ENCODE peak calls at places on chromosomes 2 and 18, in four cellular contexts. One of them, this sample, is unnamed.

GRCh38 chr2:88600038-88600465 is 27.2 kb downstream of the EIF2AK3 start:
- DNase-seq in upper lobe of right lung: no peak
- DNase-seq in natural killer cell: no peak
- DNase-seq in bronchial epithelial cell: peak; percentile 100
- DNase-seq in this sample: no peak

GRCh38 chr2:152421521-152422367 is 86.8 kb downstream of the FMNL2 start:
- DNase-seq in natural killer cell: no peak
- DNase-seq in bronchial epithelial cell: peak; percentile 99
- DNase-seq in upper lobe of right lung: no peak
- DNase-seq in this sample: no peak

GRCh38 chr2:84527137-84528129 is 11.1 kb downstream of the DNAH6 start:
- DNase-seq in natural killer cell: no peak
- DNase-seq in upper lobe of right lung: no peak
- DNase-seq in bronchial epithelial cell: no peak
- DNase-seq in this sample: no peak

GRCh38 chr2:172394008-172394407 is 33.4 kb upstream of the ITGA6 start:
- DNase-seq in bronchial epithelial cell: no peak
- DNase-seq in natural killer cell: no peak
- DNase-seq in upper lobe of right lung: no peak
- DNase-seq in this sample: no peak

GRCh38 chr2:53793261-53793660 is 6.4 kb downstream of the ERLEC1 start:
- DNase-seq in bronchial epithelial cell: no peak
- DNase-seq in upper lobe of right lung: no peak
- DNase-seq in natural killer cell: no peak
- DNase-seq in this sample: no peak

GRCh38 chr2:36339819-36340218 is 15.8 kb upstream of the CRIM1 start:
- DNase-seq in upper lobe of right lung: no peak
- DNase-seq in natural killer cell: no peak
- DNase-seq in bronchial epithelial cell: no peak
- DNase-seq in this sample: no peak

GRCh38 chr2:190250421-190250820 is 69.2 kb downstream of the HIBCH start:
- DNase-seq in bronchial epithelial cell: no peak
- DNase-seq in upper lobe of right lung: no peak
- DNase-seq in natural killer cell: no peak
- DNase-seq in this sample: no peak

GRCh38 chr2:22826658-22827165 is 558.3 kb upstream of the KLHL29 start:
- DNase-seq in natural killer cell: no peak
- DNase-seq in bronchial epithelial cell: no peak
- DNase-seq in upper lobe of right lung: no peak
- DNase-seq in this sample: no peak

GRCh38 chr2:43305537-43305936 is 79.1 kb upstream of the ZFP36L2 start:
- DNase-seq in upper lobe of right lung: peak; percentile 68
- DNase-seq in bronchial epithelial cell: no peak
- DNase-seq in natural killer cell: no peak
- DNase-seq in this sample: no peak

GRCh38 chr2:216768908-216769401 is 73.6 kb upstream of the IGFBP5 start:
- DNase-seq in upper lobe of right lung: no peak
- DNase-seq in bronchial epithelial cell: no peak
- DNase-seq in natural killer cell: no peak
- DNase-seq in this sample: no peak
- TF ChIP-seq CTCF in upper lobe of right lung: peak; percentile 10
- TF ChIP-seq CTCF in bronchial epithelial cell: no peak
- TF ChIP-seq CTCF in natural killer cell: no peak
- TF ChIP-seq CTCF in this sample: no peak

GRCh38 chr2:55775828-55776227 is 82.2 kb upstream of the PNPT1 start:
- DNase-seq in bronchial epithelial cell: no peak
- DNase-seq in natural killer cell: no peak
- DNase-seq in upper lobe of right lung: no peak
- DNase-seq in this sample: no peak

GRCh38 chr2:55766947-55767346 is 73.3 kb upstream of the PNPT1 start:
- DNase-seq in natural killer cell: no peak
- DNase-seq in upper lobe of right lung: no peak
- DNase-seq in bronchial epithelial cell: no peak
- DNase-seq in this sample: no peak

GRCh38 chr2:55768991-55769390 is 75.3 kb upstream of the PNPT1 start:
- DNase-seq in upper lobe of right lung: no peak
- DNase-seq in natural killer cell: no peak
- DNase-seq in bronchial epithelial cell: peak; percentile 53
- DNase-seq in this sample: no peak

GRCh38 chr2:55772309-55772980 is 78.8 kb upstream of the PNPT1 start:
- DNase-seq in natural killer cell: no peak
- DNase-seq in bronchial epithelial cell: peak; percentile 23
- DNase-seq in upper lobe of right lung: no peak
- DNase-seq in this sample: no peak

DNA sequence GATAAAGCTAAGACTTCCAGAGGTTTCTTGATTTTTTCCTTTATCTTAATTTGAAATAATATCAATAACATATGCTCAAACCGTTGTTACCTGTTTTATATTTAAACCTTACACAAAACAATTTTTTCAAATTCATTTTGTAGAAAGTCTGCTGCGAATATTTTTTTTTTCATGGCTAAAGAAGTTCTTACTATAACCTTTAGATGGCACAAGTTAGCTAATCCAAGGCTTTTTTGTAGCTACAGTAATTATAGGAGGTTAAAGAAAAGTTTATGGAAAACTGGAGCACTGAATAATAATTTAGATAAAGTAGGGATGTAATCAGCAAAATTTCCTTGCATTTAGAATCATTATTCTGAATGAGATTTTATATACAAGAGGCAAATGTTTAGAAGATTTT is 78.0 kb upstream of the PNPT1 start:
- DNase-seq in bronchial epithelial cell: peak; percentile 54
- DNase-seq in natural killer cell: no peak
- DNase-seq in upper lobe of right lung: no peak
- DNase-seq in this sample: no peak
- TF ChIP-seq CTCF in bronchial epithelial cell: no peak
- TF ChIP-seq CTCF in natural killer cell: no peak
- TF ChIP-seq CTCF in upper lobe of right lung: peak; percentile 73
- TF ChIP-seq CTCF in this sample: peak; percentile 78

GRCh38 chr2:69817739-69818494 is 11.5 kb upstream of the GMCL1 start:
- DNase-seq in bronchial epithelial cell: no peak
- DNase-seq in natural killer cell: no peak
- DNase-seq in upper lobe of right lung: no peak
- DNase-seq in this sample: no peak
- TF ChIP-seq CTCF in bronchial epithelial cell: no peak
- TF ChIP-seq CTCF in natural killer cell: no peak
- TF ChIP-seq CTCF in upper lobe of right lung: no peak
- TF ChIP-seq CTCF in this sample: no peak

GRCh38 chr2:140023291-140023690 is 1243.1 kb upstream of the NXPH2 start:
- DNase-seq in natural killer cell: no peak
- DNase-seq in upper lobe of right lung: no peak
- DNase-seq in bronchial epithelial cell: no peak
- DNase-seq in this sample: no peak

DNA sequence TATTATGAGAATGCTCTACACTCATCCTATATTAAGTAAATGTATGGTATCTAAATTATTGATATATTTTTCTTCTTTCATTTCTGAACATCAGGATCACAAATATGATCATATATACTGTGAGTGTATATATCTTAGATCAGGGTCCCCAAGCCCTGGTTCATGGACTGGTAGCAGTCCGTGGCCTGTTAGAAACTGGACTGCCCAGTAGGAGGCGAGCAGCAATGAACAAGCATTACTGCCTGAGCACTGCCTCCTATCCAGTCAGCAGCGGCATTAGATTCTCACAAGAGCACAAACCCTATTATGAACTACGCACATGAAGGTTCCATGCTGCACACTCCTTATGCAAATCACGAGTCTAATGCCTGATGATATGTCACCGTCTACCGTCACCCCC is 1247.1 kb upstream of the NXPH2 start:
- DNase-seq in upper lobe of right lung: no peak
- DNase-seq in bronchial epithelial cell: no peak
- DNase-seq in natural killer cell: no peak
- DNase-seq in this sample: no peak
- TF ChIP-seq CTCF in upper lobe of right lung: no peak
- TF ChIP-seq CTCF in bronchial epithelial cell: no peak
- TF ChIP-seq CTCF in natural killer cell: no peak
- TF ChIP-seq CTCF in this sample: no peak

DNA sequence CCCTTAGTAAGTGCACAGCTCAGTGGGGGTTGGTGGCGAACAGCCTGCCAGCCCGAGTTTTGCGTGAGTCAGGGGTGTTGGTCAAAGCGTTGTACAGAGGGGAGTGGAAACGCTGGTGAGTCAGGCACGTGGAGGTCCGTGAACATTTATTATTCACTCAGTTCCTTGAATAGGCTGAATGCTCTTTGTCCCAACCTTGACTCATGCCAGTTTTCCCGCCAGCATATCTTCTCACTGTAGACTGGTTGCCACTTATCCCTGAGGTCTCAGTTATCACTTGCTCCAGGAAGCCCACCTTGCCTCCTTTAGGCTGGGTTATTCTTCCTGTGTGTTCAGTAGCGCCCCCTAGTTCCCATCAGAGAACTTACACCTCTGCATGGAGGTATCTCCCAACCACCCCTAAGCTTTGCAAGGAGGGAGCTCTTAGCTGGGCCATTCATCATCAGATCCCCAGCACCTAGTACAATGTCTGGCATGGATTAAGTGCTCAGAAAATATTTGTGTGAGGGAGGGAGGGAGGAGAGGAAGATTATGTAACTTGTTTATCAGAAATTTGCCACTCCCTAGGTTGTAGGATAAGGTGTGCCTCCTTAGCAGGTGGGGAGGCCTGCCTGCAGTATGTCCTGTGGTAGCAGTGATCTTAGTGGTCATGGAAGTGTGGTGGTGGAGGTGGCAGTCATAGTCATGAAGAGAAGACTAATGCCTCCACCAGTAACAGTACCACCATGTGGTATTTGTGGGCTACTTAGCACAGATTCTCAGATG is 72.1 kb downstream of the CABLES1 start:
- DNase-seq in upper lobe of right lung: no peak
- DNase-seq in bronchial epithelial cell: no peak
- DNase-seq in natural killer cell: no peak
- DNase-seq in this sample: no peak
- TF ChIP-seq CTCF in upper lobe of right lung: peak; percentile 26
- TF ChIP-seq CTCF in bronchial epithelial cell: peak; percentile 14
- TF ChIP-seq CTCF in natural killer cell: no peak
- TF ChIP-seq CTCF in this sample: peak; percentile 40

GRCh38 chr18:42048150-42048549 is 93.1 kb downstream of the PIK3C3 start:
- DNase-seq in natural killer cell: no peak
- DNase-seq in upper lobe of right lung: no peak
- DNase-seq in bronchial epithelial cell: peak; percentile 96
- DNase-seq in this sample: no peak

GRCh38 chr18:42053188-42053781 is 98.3 kb downstream of the PIK3C3 start:
- DNase-seq in natural killer cell: peak; percentile 28
- DNase-seq in upper lobe of right lung: no peak
- DNase-seq in bronchial epithelial cell: peak; percentile 48
- DNase-seq in this sample: peak; percentile 75

GRCh38 chr18:42051411-42051810 is 96.4 kb downstream of the PIK3C3 start:
- DNase-seq in natural killer cell: no peak
- DNase-seq in upper lobe of right lung: no peak
- DNase-seq in bronchial epithelial cell: peak; percentile 60
- DNase-seq in this sample: no peak

GRCh38 chr18:42047721-42048120 is 92.7 kb downstream of the PIK3C3 start:
- DNase-seq in natural killer cell: no peak
- DNase-seq in upper lobe of right lung: no peak
- DNase-seq in bronchial epithelial cell: peak; percentile 56
- DNase-seq in this sample: no peak

GRCh38 chr18:42052137-42052708 is 97.2 kb downstream of the PIK3C3 start:
- DNase-seq in bronchial epithelial cell: no peak
- DNase-seq in natural killer cell: no peak
- DNase-seq in upper lobe of right lung: no peak
- DNase-seq in this sample: no peak
- TF ChIP-seq CTCF in bronchial epithelial cell: peak; percentile 6
- TF ChIP-seq CTCF in natural killer cell: no peak
- TF ChIP-seq CTCF in upper lobe of right lung: peak; percentile 38
- TF ChIP-seq CTCF in this sample: peak; percentile 52

DNA sequence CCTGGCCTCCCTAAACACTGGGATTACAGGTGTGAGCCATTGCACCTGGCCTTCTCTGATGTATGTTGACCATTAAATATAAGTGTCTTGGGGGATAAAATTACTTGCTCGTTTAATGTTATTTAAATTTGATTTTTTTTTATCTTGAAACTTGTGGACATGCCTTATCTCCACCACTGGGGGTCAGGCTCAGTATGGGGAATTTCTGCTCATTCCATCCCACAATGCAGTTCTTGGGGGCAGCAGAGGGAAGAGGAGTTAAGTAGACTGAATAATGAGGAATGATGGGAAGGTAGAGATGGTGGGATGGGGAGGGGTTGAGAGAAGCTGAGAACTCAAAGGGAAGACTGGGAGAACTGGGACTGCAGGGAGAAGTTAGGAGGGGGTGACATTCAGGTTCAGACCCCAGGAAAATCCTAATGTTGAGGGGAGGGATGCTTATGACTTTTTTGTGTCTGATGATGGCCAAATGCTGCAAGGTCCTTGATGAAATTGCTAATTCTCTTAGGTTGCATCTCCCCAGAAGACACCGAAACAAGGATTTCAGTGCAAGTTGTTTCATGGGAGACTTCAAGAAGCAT is 174.2 kb downstream of the MIB1 start:
- DNase-seq in bronchial epithelial cell: peak; percentile 42
- DNase-seq in natural killer cell: no peak
- DNase-seq in upper lobe of right lung: no peak
- DNase-seq in this sample: peak; percentile 19
- TF ChIP-seq CTCF in bronchial epithelial cell: peak; percentile 36
- TF ChIP-seq CTCF in natural killer cell: peak; percentile 14
- TF ChIP-seq CTCF in upper lobe of right lung: peak; percentile 48
- TF ChIP-seq CTCF in this sample: peak; percentile 72

This sample was measured in neural crest cell.